ENCODE peak calls at places on chromosomes 6 and 20, in ten cellular contexts. E, L, J, K, V, D, G, P, M and N are unnamed samples.

GRCh38 chr6:127554435-127555006 is 22.5 kb upstream of the C6orf58 start:
- DNase-seq in E (peak; percentile 54), V (peak; percentile 51), L (no peak), M (peak; percentile 53), D (no peak), P (no peak), G (peak; percentile 27), J (peak; percentile 24), K (no peak), N (no peak)

GRCh38 chr20:24206995-24207394 is 218.4 kb upstream of the GGTLC1 start:
- DNase-seq in P (no peak), G (no peak), E (no peak), D (no peak), V (no peak), M (no peak), K (no peak), J (no peak), L (no peak), N (no peak)

GRCh38 chr6:21742238-21742660 is 148.7 kb downstream of the SOX4 start:
- DNase-seq in P (no peak), M (no peak), E (no peak), V (peak; percentile 83), L (no peak), G (peak; percentile 98), D (no peak), K (no peak), J (no peak), N (no peak)

GRCh38 chr6:126341126-126341525 is 1.2 kb downstream of the CENPW start:
- DNase-seq in M (no peak), J (no peak), V (no peak), G (no peak), L (no peak), D (no peak), E (no peak), P (no peak), K (no peak), N (no peak)

GRCh38 chr6:16840291-16840690 is 79.0 kb upstream of the ATXN1 start:
- DNase-seq in P (no peak), M (no peak), K (no peak), V (no peak), G (no peak), L (no peak), J (no peak), E (no peak), D (no peak), N (no peak)

GRCh38 chr6:123805921-123806320 is 2.3 kb downstream of the NKAIN2 start:
- DNase-seq in V (no peak), M (no peak), P (no peak), G (no peak), K (no peak), D (no peak), L (no peak), J (no peak), E (no peak), N (no peak)

GRCh38 chr6:56742122-56742791 is 99.6 kb upstream of the DST start:
- DNase-seq in P (no peak), M (no peak), J (no peak), E (no peak), V (no peak), G (peak; percentile 43), L (no peak), K (no peak), D (no peak), N (no peak)

GRCh38 chr20:24855848-24856247 is 93.2 kb upstream of the CST7 start:
- DNase-seq in E (no peak), G (no peak), P (no peak), D (no peak), V (no peak), K (no peak), J (no peak), L (no peak), M (no peak), N (no peak)

GRCh38 chr6:70709826-70710225 is 42.1 kb downstream of the SMAP1 start:
- DNase-seq in K (no peak), V (peak; percentile 18), D (no peak), J (no peak), G (peak; percentile 90), E (no peak), L (no peak), P (no peak), M (no peak), N (no peak)

GRCh38 chr20:58661298-58662141 is 10.4 kb downstream of the STX16 start:
- DNase-seq in J (no peak), K (no peak), G (no peak), D (no peak), M (no peak), E (no peak), V (no peak), P (no peak), L (no peak), N (no peak)

GRCh38 chr6:6003334-6004146 is 3.2 kb downstream of the NRN1 start:
- DNase-seq in L (no peak), V (no peak), E (no peak), M (no peak), K (no peak), D (no peak), G (no peak), P (peak; percentile 60), J (no peak), N (no peak)

GRCh38 chr6:154298297-154298696 is 58.3 kb downstream of the IPCEF1 start:
- DNase-seq in G (peak; percentile 58), P (no peak), E (no peak), L (no peak), M (no peak), J (no peak), D (no peak), K (no peak), V (no peak), N (no peak)
- H3K4me1 ChIP-seq in G (peaks cover 13% of the 10 kb centered on the region), P (peaks cover 10% of the 10 kb centered on the region), E (peaks cover 13% of the 10 kb centered on the region), L (no peaks in the 10 kb centered on the region), M (no peaks in the 10 kb centered on the region), J (peaks cover 9% of the 10 kb centered on the region), D (peaks cover 11% of the 10 kb centered on the region), K (no peaks in the 10 kb centered on the region), V (no peaks in the 10 kb centered on the region), N (peaks cover 33% of the 10 kb centered on the region)

DNA sequence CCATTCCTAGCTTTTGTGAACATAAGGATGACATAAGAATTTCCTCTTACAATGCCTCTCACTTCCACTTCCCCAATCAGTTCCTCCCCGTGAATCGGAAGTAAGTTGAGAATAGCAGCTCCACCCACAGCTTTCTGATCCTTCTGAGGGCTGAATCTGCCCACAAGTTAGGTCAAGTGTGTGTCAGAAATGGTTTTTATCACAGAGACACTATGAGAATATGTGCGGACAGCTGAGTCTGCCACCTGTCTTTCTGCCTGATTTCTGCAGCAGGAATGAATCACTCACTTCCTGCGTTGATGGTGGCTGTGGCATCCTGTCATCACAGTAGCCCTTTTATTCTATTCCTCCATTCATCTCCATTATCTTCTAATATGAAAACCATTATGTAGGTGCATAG is 70.2 kb downstream of the RIN2 start:
- DNase-seq in L (no peak), K (no peak), G (peak; percentile 82), E (no peak), P (no peak), M (no peak), D (no peak), J (no peak), V (peak; percentile 71), N (no peak)
- TF ChIP-seq CTCF in L (no peak), K (peak; percentile 22), G (peak; percentile 45), E (no peak), P (peak; percentile 6), M (peak; percentile 20), D (no peak), J (no peak), V (peak; percentile 56), N (no peak)

GRCh38 chr20:62643521-62644043 is 1.3 kb downstream of the SLCO4A1 start:
- DNase-seq in E (peak; percentile 54), L (no peak), J (no peak), G (peak; percentile 18), V (no peak), M (no peak), P (no peak), K (no peak), D (no peak), N (no peak)

GRCh38 chr20:62641749-62642665 is at the start of gene SLCO4A1:
- DNase-seq in V (peak; percentile 64), M (peak; percentile 93), P (peak; percentile 80), K (peak; percentile 85), L (peak; percentile 85), E (peak; percentile 82), J (peak; percentile 82), G (peak; percentile 44), D (peak; percentile 75), N (peak; percentile 96)

GRCh38 chr20:62640870-62641748 is 1.2 kb upstream of the SLCO4A1 start:
- DNase-seq in J (no peak), E (no peak), K (no peak), L (no peak), D (no peak), V (no peak), M (no peak), P (no peak), G (no peak), N (peak; percentile 86)

GRCh38 chr20:62644044-62644795 is 1.9 kb downstream of the SLCO4A1 start:
- DNase-seq in M (no peak), K (no peak), E (no peak), J (peak; percentile 76), L (no peak), D (no peak), G (no peak), P (no peak), V (no peak), N (no peak)

GRCh38 chr20:62642666-62643520 is 590 bp downstream of the SLCO4A1 start:
- DNase-seq in G (peak; percentile 4), D (peak; percentile 50), P (no peak), V (peak; percentile 40), J (peak; percentile 59), L (no peak), M (peak; percentile 43), E (peak; percentile 74), K (no peak), N (peak; percentile 91)
- H3K4me1 ChIP-seq in G (peaks cover 1% of the 10 kb centered on the region), D (peaks cover 17% of the 10 kb centered on the region), P (peaks cover 13% of the 10 kb centered on the region), V (peaks cover 5% of the 10 kb centered on the region), J (peaks cover 60% of the 10 kb centered on the region), L (no peaks in the 10 kb centered on the region), M (peaks cover 12% of the 10 kb centered on the region), E (peaks cover 43% of the 10 kb centered on the region), K (peaks cover 32% of the 10 kb centered on the region), N (peaks cover 67% of the 10 kb centered on the region)

GRCh38 chr20:16620961-16621360 is 47.7 kb upstream of the KIF16B start:
- DNase-seq in L (no peak), J (no peak), M (no peak), P (no peak), K (no peak), V (no peak), G (no peak), E (no peak), D (no peak), N (no peak)

GRCh38 chr20:16622501-16622900 is 49.3 kb upstream of the KIF16B start:
- DNase-seq in M (no peak), E (no peak), V (no peak), P (no peak), D (no peak), L (no peak), K (no peak), J (no peak), G (no peak), N (no peak)

GRCh38 chr20:16621435-16622141 is 48.3 kb upstream of the KIF16B start:
- DNase-seq in G (no peak), P (no peak), M (no peak), L (no peak), E (no peak), V (no peak), K (no peak), D (no peak), J (no peak), N (no peak)

GRCh38 chr20:16617056-16617455 is 43.8 kb upstream of the KIF16B start:
- DNase-seq in V (no peak), P (no peak), G (no peak), M (no peak), D (no peak), E (no peak), K (no peak), L (no peak), J (no peak), N (no peak)

GRCh38 chr20:16619953-16620352 is 46.7 kb upstream of the KIF16B start:
- DNase-seq in K (no peak), D (no peak), P (no peak), M (no peak), V (no peak), E (no peak), G (no peak), L (no peak), J (no peak), N (no peak)
- TF ChIP-seq CTCF in K (no peak), D (no peak), P (no peak), M (no peak), V (no peak), E (no peak), G (no peak), L (no peak), J (no peak), N (no peak)